ENCODE peak calls at places on chromosomes 13 and 19, in four cellular contexts. M, R, K and D are unnamed samples.
A peak's percentile ranks its signal among the peaks of the same experiment; 100 is the strongest.

GRCh38 chr19:45440873-45441654 is 17.3 kb upstream of the ERCC1 start:
- DNase-seq in M (peak; percentile 51), R (peak; percentile 43), K (no peak), D (no peak)

GRCh38 chr13:52849727-52850395 is 1.4 kb upstream of the PCDH8 start:
- DNase-seq in M (no peak), R (no peak), K (no peak), D (no peak)

GRCh38 chr19:10278935-10279334 is 7.8 kb upstream of the ICAM4 start:
- DNase-seq in M (no peak), R (no peak), K (no peak), D (no peak)

GRCh38 chr13:28527629-28528028 is 32.7 kb upstream of the FLT1 start:
- DNase-seq in M (no peak), R (no peak), K (no peak), D (no peak)

GRCh38 chr19:41746593-41747227 is 8.6 kb upstream of the CEACAM6 start:
- DNase-seq in M (peak; percentile 66), R (peak; percentile 56), K (no peak), D (no peak)

GRCh38 chr19:19782783-19783182 is 38.8 kb downstream of the ZNF506 start:
- DNase-seq in M (no peak), R (no peak), K (no peak), D (no peak)

GRCh38 chr13:20654156-20654555 is 49.3 kb upstream of the IL17D start:
- DNase-seq in M (no peak), R (no peak), K (no peak), D (no peak)

GRCh38 chr19:7742575-7742974 is 4.8 kb downstream of the CD209 start:
- DNase-seq in M (peak; percentile 25), R (no peak), K (no peak), D (no peak)

GRCh38 chr19:58552655-58553054 is 2.2 kb downstream of the CHMP2A start:
- DNase-seq in M (no peak), R (no peak), K (no peak), D (no peak)

GRCh38 chr19:13215572-13216380 is 65.6 kb downstream of the IER2 start:
- DNase-seq in M (no peak), R (peak; percentile 3), K (no peak), D (no peak)

GRCh38 chr19:11737964-11738745 is 591 bp downstream of the ZNF823 start:
- DNase-seq in M (peak; percentile 36), R (peak; percentile 85), K (peak; percentile 32), D (peak; percentile 73)

GRCh38 chr13:76474356-76474755 is 411.8 kb downstream of the KCTD12 start:
- DNase-seq in M (no peak), R (no peak), K (no peak), D (no peak)

GRCh38 chr13:79270859-79271258 is 135.2 kb downstream of the RBM26 start:
- DNase-seq in M (no peak), R (no peak), K (no peak), D (no peak)

GRCh38 chr13:37068962-37069361 is 9.5 kb upstream of the SUPT20H start:
- DNase-seq in M (no peak), R (no peak), K (no peak), D (no peak)

GRCh38 chr19:10473192-10473591 is 30.0 kb downstream of the KEAP1 start:
- DNase-seq in M (no peak), R (no peak), K (no peak), D (no peak)

GRCh38 chr13:112056739-112057433 is 10.1 kb upstream of the SOX1 start:
- DNase-seq in M (no peak), R (no peak), K (no peak), D (no peak)

DNA sequence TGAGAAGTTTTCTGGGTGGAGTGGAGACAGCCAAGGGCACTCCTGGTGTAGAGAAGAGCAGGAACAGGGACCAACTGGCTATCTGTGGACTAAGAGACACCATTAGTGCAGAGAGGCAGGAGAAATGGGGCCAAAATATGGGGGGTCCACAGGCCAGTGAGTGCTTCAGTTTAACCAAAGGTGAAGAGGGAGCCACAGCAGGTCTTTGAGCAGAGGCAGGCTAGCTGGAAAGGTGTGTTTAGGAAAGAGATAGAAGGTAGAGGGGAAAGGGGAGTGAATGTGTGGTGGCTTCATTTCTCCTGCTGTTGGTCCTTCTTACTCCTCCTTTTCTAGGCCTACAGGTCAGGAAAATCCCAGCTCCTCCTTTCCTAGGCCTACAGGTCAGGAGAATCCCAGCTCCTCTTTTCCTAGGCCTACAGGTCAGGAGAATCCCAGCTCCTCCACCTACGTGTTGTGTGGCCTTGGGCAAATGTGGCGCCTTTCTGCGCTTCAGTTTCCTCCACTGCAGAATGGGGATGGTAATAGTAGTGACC is 1.5 kb downstream of the TMEM238 start:
- DNase-seq in M (no peak), R (no peak), K (no peak), D (no peak)
- H3K4me3 ChIP-seq in M (peak overlapping the region; percentile 3), R (no peak overlapping the region), K (no peak overlapping the region), D (peak overlapping the region; percentile 77)

GRCh38 chr19:939922-940321 is 14.1 kb downstream of the ARID3A start:
- DNase-seq in M (no peak), R (no peak), K (no peak), D (no peak)
- H3K27ac ChIP-seq in M (no peak overlapping the region), R (peak overlapping the region; percentile 57), K (no peak overlapping the region), D (peak overlapping the region; percentile 80)

DNA sequence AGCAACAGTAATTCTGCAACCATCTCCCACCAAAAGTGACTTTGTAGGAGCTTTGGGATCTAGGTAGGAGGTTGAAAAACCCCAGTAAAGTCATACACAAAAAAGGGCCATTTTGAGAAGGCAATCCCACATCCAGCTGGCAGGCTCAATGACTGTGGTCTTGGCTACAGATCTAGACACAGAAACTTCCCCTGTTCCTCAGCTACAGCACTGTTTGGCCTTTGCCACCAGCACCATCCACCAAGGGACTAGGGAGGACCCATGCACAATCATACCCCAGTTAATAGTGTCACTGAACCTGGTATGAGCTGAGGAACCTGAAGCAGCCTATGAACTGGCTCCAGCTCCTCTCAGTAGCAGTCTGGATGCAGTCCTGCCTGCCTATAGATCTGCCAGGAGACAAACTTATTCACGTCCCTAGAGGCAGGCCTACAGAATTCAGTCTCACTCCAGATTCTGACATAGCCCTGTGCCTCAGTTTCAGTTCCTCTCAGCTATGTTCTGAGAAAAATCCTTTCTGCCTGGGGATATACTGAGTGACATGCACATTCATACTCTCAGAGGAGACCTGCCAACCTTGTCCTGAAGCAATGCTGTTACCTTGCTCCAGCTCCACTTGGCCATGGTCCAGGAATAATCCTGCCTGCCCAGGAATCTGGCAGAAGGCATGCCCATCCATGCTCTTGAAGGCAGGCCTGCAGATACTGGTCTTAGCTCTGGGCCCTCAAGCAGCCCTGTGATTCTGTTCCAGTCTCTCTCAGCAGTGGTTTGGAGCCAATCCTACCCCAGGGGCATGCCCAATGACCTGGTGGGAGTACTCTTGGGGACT is 2048.3 kb upstream of the PCDH20 start:
- DNase-seq in M (no peak), R (no peak), K (no peak), D (no peak)
- TF ChIP-seq CTCF in M (no peak), R (no peak), K (no peak), D (no peak)

DNA sequence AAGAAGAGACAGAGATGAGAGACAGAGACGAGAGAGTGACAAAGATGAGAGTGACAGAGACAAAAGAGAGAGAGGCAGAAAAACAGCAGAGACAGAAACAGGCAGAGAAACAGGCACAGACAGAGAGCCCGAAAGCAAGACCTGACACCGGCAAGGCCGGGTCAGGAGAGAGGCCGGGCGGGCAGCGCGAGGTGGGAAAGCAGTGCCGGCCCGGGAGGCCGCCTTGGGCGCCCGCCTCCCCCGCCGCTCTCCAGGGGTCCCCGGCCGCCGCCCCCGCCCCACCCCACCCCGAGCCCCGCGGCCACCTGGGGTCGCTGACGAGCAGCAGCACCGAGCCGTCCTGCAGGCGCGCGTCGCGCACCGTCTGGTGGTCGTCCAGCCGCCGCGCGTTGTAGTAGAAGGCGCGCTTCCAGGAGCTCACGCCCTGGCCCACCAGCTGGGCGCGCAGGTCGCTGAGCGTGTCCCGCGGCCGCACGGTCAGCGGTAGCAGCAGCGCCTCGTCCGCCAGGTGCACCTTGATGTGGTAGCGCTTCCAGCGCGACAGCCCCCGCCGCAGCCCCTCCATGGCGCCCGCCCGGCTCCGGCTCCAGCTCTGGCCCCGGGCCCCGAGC is at the start of gene TINCR:
- DNase-seq in M (no peak), R (peak; percentile 56), K (no peak), D (no peak)
- H3K4me3 ChIP-seq in M (no peak within 1 kb of the TSS), R (no peak within 1 kb of the TSS), K (peak within 1 kb of the TSS; percentile 20), D (no peak within 1 kb of the TSS)

DNA sequence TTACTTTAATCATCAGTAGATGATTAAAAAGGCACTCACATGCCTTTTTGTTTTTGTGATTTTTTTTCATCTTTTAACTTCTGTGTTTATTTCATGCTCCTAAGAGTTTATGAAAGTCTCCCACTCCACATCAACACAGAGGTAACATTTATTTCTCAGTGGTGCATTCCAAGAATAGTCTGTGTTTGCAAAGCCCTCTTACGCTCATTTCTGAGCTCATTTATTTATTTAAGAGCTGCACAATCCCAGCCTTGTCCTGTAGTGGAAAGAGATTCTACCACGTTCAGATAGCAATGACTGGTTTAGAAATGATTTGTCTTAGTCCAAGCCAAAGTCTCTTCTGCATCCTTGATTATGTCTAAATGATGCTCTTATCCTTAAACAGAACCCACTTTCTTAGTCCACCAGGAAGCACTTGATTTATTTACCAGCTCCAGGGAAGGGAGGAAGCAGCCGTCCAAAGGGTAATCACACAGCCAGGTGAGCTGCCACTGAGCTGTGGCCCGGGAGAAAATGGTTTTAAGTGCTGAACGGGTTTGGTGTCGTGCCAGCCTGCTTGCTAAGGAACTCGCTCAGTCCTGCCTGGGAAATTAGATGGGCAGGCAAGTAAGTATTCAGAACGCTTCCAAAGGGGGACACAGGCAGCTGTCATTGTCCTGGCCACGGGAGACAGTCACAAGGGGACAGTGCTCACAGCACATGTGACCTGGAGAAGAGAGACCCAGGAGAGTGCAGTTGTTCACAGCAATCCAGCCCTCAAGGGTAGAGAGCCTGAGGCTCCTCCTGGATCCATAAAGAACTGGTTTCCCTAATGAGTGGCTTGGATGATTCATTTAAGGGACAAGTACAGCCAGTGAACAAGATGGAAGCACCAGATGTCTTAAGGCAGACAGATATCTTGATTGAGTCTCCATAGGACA is 131.8 kb upstream of the WASF3 start:
- DNase-seq in M (no peak), R (peak; percentile 25), K (no peak), D (no peak)
- H3K27ac ChIP-seq in M (no peak overlapping the region), R (peak overlapping the region; percentile 30), K (no peak overlapping the region), D (no peak overlapping the region)

GRCh38 chr19:38711726-38712153 is 32.5 kb downstream of the CAPN12 start:
- DNase-seq in M (no peak), R (no peak), K (no peak), D (peak; percentile 75)
- TF ChIP-seq CTCF in M (no peak), R (no peak), K (no peak), D (no peak)

GRCh38 chr13:44484562-44485164 is 91.5 kb downstream of the TSC22D1 start:
- DNase-seq in M (no peak), R (no peak), K (no peak), D (no peak)
- H3K4me3 ChIP-seq in M (no peak overlapping the region), R (no peak overlapping the region), K (no peak overlapping the region), D (no peak overlapping the region)

GRCh38 chr13:109973279-109973678 is 186.9 kb upstream of the IRS2 start:
- DNase-seq in M (no peak), R (no peak), K (no peak), D (no peak)

GRCh38 chr13:109971006-109971744 is 184.8 kb upstream of the IRS2 start:
- DNase-seq in M (no peak), R (no peak), K (no peak), D (no peak)

GRCh38 chr13:109968876-109969577 is 182.6 kb upstream of the IRS2 start:
- DNase-seq in M (no peak), R (no peak), K (no peak), D (no peak)

GRCh38 chr13:109974354-109974753 is 188.0 kb upstream of the IRS2 start:
- DNase-seq in M (no peak), R (no peak), K (no peak), D (no peak)

GRCh38 chr13:109971745-109972090 is 185.3 kb upstream of the IRS2 start:
- DNase-seq in M (no peak), R (no peak), K (no peak), D (no peak)
- H3K27ac ChIP-seq in M (no peak overlapping the region), R (no peak overlapping the region), K (no peak overlapping the region), D (no peak overlapping the region)